ENCODE peak calls at places on chromosomes 1 and 21, in six cellular contexts. One of them, this sample, is unnamed. For H3K27me3, the result is how much of the 10 kb centered on the place peaks cover.

GRCh38 chr21:26845066-26845749 is at the start of gene ADAMTS1:
- DNase-seq in GM12878: no peak
- DNase-seq in cardiac muscle cell: peak
- DNase-seq in Karpas-422: no peak
- DNase-seq in mammary epithelial cell: peak
- DNase-seq in right atrium auricular region: peak
- DNase-seq in this sample: peak

GRCh38 chr1:39409055-39409816 is 82.2 kb upstream of the BMP8A start:
- DNase-seq in Karpas-422: no peak
- DNase-seq in right atrium auricular region: peak
- DNase-seq in cardiac muscle cell: peak
- DNase-seq in mammary epithelial cell: peak
- DNase-seq in GM12878: no peak
- DNase-seq in this sample: peak

GRCh38 chr1:50968884-50969610 is 998 bp upstream of the CDKN2C start:
- DNase-seq in Karpas-422: peak
- DNase-seq in right atrium auricular region: no peak
- DNase-seq in GM12878: no peak
- DNase-seq in mammary epithelial cell: peak
- DNase-seq in cardiac muscle cell: peak
- DNase-seq in this sample: peak

GRCh38 chr1:6922096-6922931 is 137.1 kb downstream of the CAMTA1 start:
- DNase-seq in GM12878: no peak
- DNase-seq in cardiac muscle cell: no peak
- DNase-seq in Karpas-422: no peak
- DNase-seq in right atrium auricular region: peak
- DNase-seq in mammary epithelial cell: peak
- DNase-seq in this sample: peak

GRCh38 chr1:15046487-15047165 is 106.9 kb upstream of the TMEM51 start:
- DNase-seq in right atrium auricular region: peak
- DNase-seq in cardiac muscle cell: peak
- DNase-seq in Karpas-422: peak
- DNase-seq in mammary epithelial cell: peak
- DNase-seq in GM12878: peak
- DNase-seq in this sample: peak

GRCh38 chr1:95916616-95917015 is 682.6 kb downstream of the RWDD3 start:
- DNase-seq in right atrium auricular region: no peak
- DNase-seq in GM12878: no peak
- DNase-seq in mammary epithelial cell: no peak
- DNase-seq in Karpas-422: no peak
- DNase-seq in cardiac muscle cell: no peak
- DNase-seq in this sample: no peak

GRCh38 chr1:83029916-83030315 is 969.0 kb downstream of the TTLL7 start:
- DNase-seq in cardiac muscle cell: no peak
- DNase-seq in right atrium auricular region: no peak
- DNase-seq in mammary epithelial cell: no peak
- DNase-seq in Karpas-422: no peak
- DNase-seq in GM12878: no peak
- DNase-seq in this sample: no peak

GRCh38 chr1:168179411-168180147 is 817 bp downstream of the TIPRL start:
- DNase-seq in cardiac muscle cell: no peak
- DNase-seq in mammary epithelial cell: peak
- DNase-seq in Karpas-422: peak
- DNase-seq in right atrium auricular region: no peak
- DNase-seq in GM12878: no peak
- DNase-seq in this sample: no peak

GRCh38 chr1:86774305-86775304 is 70.2 kb downstream of the SH3GLB1 start:
- DNase-seq in cardiac muscle cell: peak
- DNase-seq in GM12878: peak
- DNase-seq in right atrium auricular region: peak
- DNase-seq in mammary epithelial cell: peak
- DNase-seq in Karpas-422: peak
- DNase-seq in this sample: peak

GRCh38 chr1:31771891-31772668 is 7.9 kb upstream of the ADGRB2 start:
- DNase-seq in right atrium auricular region: no peak
- DNase-seq in mammary epithelial cell: peak
- DNase-seq in cardiac muscle cell: no peak
- DNase-seq in GM12878: no peak
- DNase-seq in Karpas-422: no peak
- DNase-seq in this sample: no peak

GRCh38 chr1:207084701-207085180 is 3.9 kb upstream of the C4BPB start:
- DNase-seq in mammary epithelial cell: peak
- DNase-seq in cardiac muscle cell: peak
- DNase-seq in GM12878: no peak
- DNase-seq in Karpas-422: peak
- DNase-seq in right atrium auricular region: no peak
- DNase-seq in this sample: no peak

GRCh38 chr21:34967509-34968289 is 81.4 kb downstream of the RUNX1 start:
- DNase-seq in mammary epithelial cell: peak
- DNase-seq in right atrium auricular region: no peak
- DNase-seq in GM12878: no peak
- DNase-seq in Karpas-422: no peak
- DNase-seq in cardiac muscle cell: no peak
- DNase-seq in this sample: no peak

GRCh38 chr21:18985584-18985983 is 582.0 kb upstream of the TMPRSS15 start:
- DNase-seq in mammary epithelial cell: no peak
- DNase-seq in GM12878: no peak
- DNase-seq in right atrium auricular region: no peak
- DNase-seq in Karpas-422: no peak
- DNase-seq in cardiac muscle cell: no peak
- DNase-seq in this sample: no peak

GRCh38 chr1:181765627-181766026 is 282.3 kb downstream of the CACNA1E start:
- DNase-seq in cardiac muscle cell: peak
- DNase-seq in mammary epithelial cell: no peak
- DNase-seq in Karpas-422: no peak
- DNase-seq in right atrium auricular region: no peak
- DNase-seq in GM12878: no peak
- DNase-seq in this sample: no peak

GRCh38 chr1:91828583-91829281 is 57.2 kb downstream of the TGFBR3 start:
- DNase-seq in mammary epithelial cell: no peak
- DNase-seq in right atrium auricular region: no peak
- DNase-seq in Karpas-422: no peak
- DNase-seq in cardiac muscle cell: no peak
- DNase-seq in GM12878: no peak
- DNase-seq in this sample: no peak

GRCh38 chr1:179709841-179710329 is 33.2 kb upstream of the FAM163A start:
- DNase-seq in right atrium auricular region: no peak
- DNase-seq in Karpas-422: no peak
- DNase-seq in mammary epithelial cell: peak
- DNase-seq in GM12878: peak
- DNase-seq in cardiac muscle cell: no peak
- DNase-seq in this sample: peak

GRCh38 chr1:110916669-110917306 is 43.8 kb downstream of the CD53 start:
- DNase-seq in mammary epithelial cell: peak
- DNase-seq in right atrium auricular region: no peak
- DNase-seq in cardiac muscle cell: no peak
- DNase-seq in Karpas-422: peak
- DNase-seq in GM12878: no peak
- DNase-seq in this sample: no peak

GRCh38 chr1:157966034-157966671 is 27.3 kb upstream of the KIRREL1 start:
- DNase-seq in GM12878: no peak
- DNase-seq in right atrium auricular region: no peak
- DNase-seq in mammary epithelial cell: no peak
- DNase-seq in Karpas-422: no peak
- DNase-seq in cardiac muscle cell: no peak
- DNase-seq in this sample: peak

GRCh38 chr1:150006881-150007401 is 3.6 kb downstream of the OTUD7B start:
- DNase-seq in right atrium auricular region: no peak
- DNase-seq in GM12878: no peak
- DNase-seq in mammary epithelial cell: peak
- DNase-seq in Karpas-422: no peak
- DNase-seq in cardiac muscle cell: no peak
- DNase-seq in this sample: no peak

GRCh38 chr1:37486680-37487618 is 12.6 kb downstream of the ZC3H12A start:
- DNase-seq in Karpas-422: peak
- DNase-seq in GM12878: no peak
- DNase-seq in mammary epithelial cell: peak
- DNase-seq in right atrium auricular region: peak
- DNase-seq in cardiac muscle cell: peak
- DNase-seq in this sample: peak

DNA sequence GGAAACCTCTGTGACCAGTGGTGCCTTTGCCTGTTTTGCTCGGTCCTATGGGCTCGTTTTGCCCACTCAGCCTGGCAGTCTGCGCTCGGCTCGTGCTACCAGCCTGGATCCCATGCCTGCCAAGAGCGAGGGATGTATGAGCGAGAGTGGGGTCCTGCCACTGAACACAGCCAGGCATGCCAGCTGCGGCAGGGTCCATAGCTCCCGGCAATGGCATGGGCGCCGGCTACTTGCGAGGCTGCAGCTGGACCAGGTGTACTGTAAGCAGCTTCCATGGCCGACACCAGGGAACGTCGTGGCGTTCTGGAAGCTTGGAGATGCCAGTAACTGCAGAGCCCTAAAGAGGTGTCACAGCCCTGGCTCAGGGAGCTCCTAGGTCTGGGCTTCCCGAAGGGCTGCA is 22.4 kb upstream of the TGFB2 start:
- DNase-seq in Karpas-422: no peak
- DNase-seq in mammary epithelial cell: no peak
- DNase-seq in right atrium auricular region: no peak
- DNase-seq in cardiac muscle cell: no peak
- DNase-seq in GM12878: no peak
- DNase-seq in this sample: no peak
- H3K27me3 ChIP-seq in Karpas-422: under half
- H3K27me3 ChIP-seq in mammary epithelial cell: under half
- H3K27me3 ChIP-seq in right atrium auricular region: under half
- H3K27me3 ChIP-seq in cardiac muscle cell: under half
- H3K27me3 ChIP-seq in GM12878: under half
- H3K27me3 ChIP-seq in this sample: under half

DNA sequence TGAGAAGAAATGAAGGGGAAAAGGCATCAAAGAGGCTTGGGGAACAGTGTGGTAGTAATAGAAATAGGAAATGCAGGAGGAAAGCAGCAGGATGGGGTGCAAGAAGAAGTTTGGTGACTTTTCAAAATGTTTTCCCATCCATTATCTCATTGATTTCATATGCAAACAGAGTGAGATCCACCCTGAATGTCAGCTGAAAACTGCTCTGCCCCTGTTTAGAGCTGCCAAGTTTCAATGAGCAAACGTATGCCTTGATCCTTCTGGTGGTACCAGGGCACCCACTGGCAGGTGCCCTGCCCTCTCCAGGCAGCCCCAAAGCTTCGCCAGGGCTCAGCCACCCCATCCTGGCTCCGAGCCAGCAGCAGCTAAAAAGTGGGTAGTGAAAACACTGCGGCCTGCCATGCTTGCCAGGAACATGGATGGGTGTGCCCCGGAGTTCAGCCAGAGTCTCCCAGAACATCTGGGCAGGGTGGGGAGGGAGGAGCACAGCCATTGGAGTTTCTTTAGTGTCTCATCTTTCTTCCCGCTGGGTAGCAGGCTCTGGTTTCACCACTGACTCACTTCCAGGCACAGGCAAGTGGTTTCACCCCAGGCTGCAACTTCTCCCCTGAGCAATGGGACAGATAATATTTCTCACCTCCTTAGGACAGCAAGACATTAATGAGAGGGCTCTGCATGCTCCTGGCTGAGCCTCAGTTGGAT is 8.1 kb upstream of the LMX1A start:
- DNase-seq in right atrium auricular region: no peak
- DNase-seq in cardiac muscle cell: no peak
- DNase-seq in mammary epithelial cell: peak
- DNase-seq in GM12878: no peak
- DNase-seq in Karpas-422: no peak
- DNase-seq in this sample: no peak
- H3K27me3 ChIP-seq in right atrium auricular region: under half
- H3K27me3 ChIP-seq in cardiac muscle cell: half or more
- H3K27me3 ChIP-seq in mammary epithelial cell: under half
- H3K27me3 ChIP-seq in GM12878: under half
- H3K27me3 ChIP-seq in Karpas-422: under half
- H3K27me3 ChIP-seq in this sample: under half

DNA sequence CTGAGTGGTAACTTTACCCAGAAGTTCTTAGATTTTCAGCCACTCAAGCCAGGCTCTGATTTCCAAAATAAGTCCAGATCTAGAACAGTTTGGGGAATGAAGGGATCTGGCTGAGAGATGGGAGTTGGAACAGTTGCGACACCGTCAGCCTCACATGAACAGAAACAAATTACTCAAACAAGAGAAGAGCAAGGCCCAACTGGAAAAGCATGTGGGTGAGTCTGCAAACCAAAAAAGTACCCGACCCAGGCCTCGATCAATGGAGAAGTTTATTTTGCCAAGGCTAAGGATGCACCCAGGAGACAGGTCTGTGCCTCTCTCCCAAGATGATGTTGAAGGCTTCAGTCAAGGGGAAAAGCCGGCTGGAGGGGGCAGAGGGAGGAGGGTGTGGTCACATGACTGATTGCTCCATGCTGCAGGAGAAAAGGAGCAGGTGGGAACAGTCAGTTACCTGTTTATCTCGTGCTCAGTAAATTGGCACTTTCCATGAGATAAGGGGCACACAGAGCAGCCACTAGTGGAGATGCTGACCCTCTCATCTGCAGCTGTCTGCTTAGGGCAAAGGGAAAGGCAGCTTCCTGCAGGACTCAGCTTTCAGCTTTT is 42.3 kb downstream of the KRTAP10-1 start:
- DNase-seq in cardiac muscle cell: no peak
- DNase-seq in right atrium auricular region: no peak
- DNase-seq in mammary epithelial cell: no peak
- DNase-seq in Karpas-422: no peak
- DNase-seq in GM12878: no peak
- DNase-seq in this sample: no peak
- H3K27me3 ChIP-seq in cardiac muscle cell: under half
- H3K27me3 ChIP-seq in right atrium auricular region: under half
- H3K27me3 ChIP-seq in mammary epithelial cell: under half
- H3K27me3 ChIP-seq in Karpas-422: under half
- H3K27me3 ChIP-seq in GM12878: under half
- H3K27me3 ChIP-seq in this sample: under half

GRCh38 chr1:44637590-44638411 is 36.5 kb downstream of the TMEM53 start:
- DNase-seq in cardiac muscle cell: peak
- DNase-seq in GM12878: no peak
- DNase-seq in mammary epithelial cell: no peak
- DNase-seq in Karpas-422: no peak
- DNase-seq in right atrium auricular region: no peak
- DNase-seq in this sample: peak

GRCh38 chr1:44634790-44635189 is 39.5 kb downstream of the TMEM53 start:
- DNase-seq in cardiac muscle cell: no peak
- DNase-seq in Karpas-422: no peak
- DNase-seq in GM12878: no peak
- DNase-seq in right atrium auricular region: no peak
- DNase-seq in mammary epithelial cell: no peak
- DNase-seq in this sample: no peak

GRCh38 chr1:44636711-44637589 is 37.3 kb downstream of the TMEM53 start:
- DNase-seq in mammary epithelial cell: peak
- DNase-seq in cardiac muscle cell: no peak
- DNase-seq in Karpas-422: no peak
- DNase-seq in right atrium auricular region: no peak
- DNase-seq in GM12878: no peak
- DNase-seq in this sample: peak

GRCh38 chr1:44636067-44636466 is 38.2 kb downstream of the TMEM53 start:
- DNase-seq in cardiac muscle cell: no peak
- DNase-seq in mammary epithelial cell: no peak
- DNase-seq in Karpas-422: no peak
- DNase-seq in right atrium auricular region: no peak
- DNase-seq in GM12878: no peak
- DNase-seq in this sample: no peak

DNA sequence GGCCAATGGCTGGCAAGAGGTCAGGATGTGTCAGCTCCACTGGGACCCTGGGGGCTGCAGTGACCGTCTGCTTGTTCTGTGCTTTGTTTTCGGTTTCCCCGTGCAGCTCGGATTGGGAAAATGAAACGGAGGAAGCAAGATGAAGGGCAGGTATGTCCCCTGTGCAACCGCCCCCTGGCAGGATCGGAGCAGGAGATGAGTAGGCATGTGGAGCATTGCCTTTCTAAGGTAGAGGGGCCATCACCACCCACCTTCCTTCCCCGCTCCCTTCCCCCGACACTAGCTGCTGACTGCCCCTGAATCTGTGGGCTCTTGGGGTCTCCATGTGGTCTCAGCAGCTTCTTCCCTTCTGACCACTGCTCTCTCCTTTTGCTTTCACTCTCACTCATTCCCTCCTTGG is 38.8 kb downstream of the TMEM53 start:
- DNase-seq in Karpas-422: no peak
- DNase-seq in mammary epithelial cell: no peak
- DNase-seq in cardiac muscle cell: no peak
- DNase-seq in right atrium auricular region: no peak
- DNase-seq in GM12878: no peak
- DNase-seq in this sample: no peak
- H3K27me3 ChIP-seq in Karpas-422: under half
- H3K27me3 ChIP-seq in mammary epithelial cell: under half
- H3K27me3 ChIP-seq in cardiac muscle cell: under half
- H3K27me3 ChIP-seq in right atrium auricular region: under half
- H3K27me3 ChIP-seq in GM12878: under half
- H3K27me3 ChIP-seq in this sample: under half